ENCODE peak calls at places on chromosomes 3 and 15, in six cellular contexts. E is AG08395, H is NCI-H146, J is NCI-H1105, L is LoVo, Y is NCI-H460. U is an unnamed sample.

GRCh38 chr15:92661961-92662360 is 6.4 kb upstream of the FAM174B start:
- DNase-seq in Y (no peak), J (no peak), H (no peak), L (no peak), E (no peak), U (no peak)

GRCh38 chr15:29690765-29691475 is 131.3 kb downstream of the TJP1 start:
- DNase-seq in E (no peak), L (no peak), H (no peak), Y (no peak), J (no peak), U (peak; percentile 57)

GRCh38 chr3:131361464-131362421 is 19.8 kb upstream of the NUDT16 start:
- DNase-seq in L (peak; percentile 91), E (peak; percentile 36), H (peak; percentile 95), J (peak; percentile 83), Y (peak; percentile 94), U (no peak)

GRCh38 chr3:132713977-132714727 is 8.1 kb downstream of the NPHP3 start:
- DNase-seq in H (no peak), L (no peak), Y (no peak), J (no peak), E (no peak), U (no peak)

GRCh38 chr15:98798375-98798893 is 150.1 kb downstream of the IGF1R start:
- DNase-seq in L (no peak), J (no peak), H (no peak), Y (no peak), E (no peak), U (no peak)

GRCh38 chr3:117736851-117737250 is 1027.3 kb downstream of the TUSC7 start:
- DNase-seq in J (no peak), E (no peak), Y (no peak), H (no peak), L (no peak), U (no peak)

GRCh38 chr3:188327433-188327832 is 173.5 kb downstream of the LPP start:
- DNase-seq in H (no peak), J (no peak), Y (no peak), L (no peak), E (no peak), U (no peak)

GRCh38 chr3:50545781-50546180 is 21.8 kb downstream of the C3orf18 start:
- DNase-seq in Y (no peak), H (no peak), L (no peak), J (no peak), E (no peak), U (no peak)

GRCh38 chr15:68682906-68683490 is 104.2 kb downstream of the CORO2B start:
- DNase-seq in L (no peak), E (no peak), J (no peak), Y (no peak), H (no peak), U (no peak)

GRCh38 chr3:59839810-59840515 is 790.1 kb upstream of the CFAP20DC start:
- DNase-seq in E (no peak), L (no peak), J (no peak), H (no peak), Y (no peak), U (no peak)

GRCh38 chr3:40137586-40138295 is 171.8 kb upstream of the EIF1B start:
- DNase-seq in H (no peak), J (no peak), L (no peak), Y (peak; percentile 38), E (peak; percentile 23), U (peak; percentile 93)

GRCh38 chr3:59775106-59775505 is 725.3 kb upstream of the CFAP20DC start:
- DNase-seq in L (no peak), H (no peak), Y (no peak), J (no peak), E (no peak), U (no peak)

GRCh38 chr15:48507416-48508065 is 138.0 kb downstream of the FBN1 start:
- DNase-seq in J (no peak), H (peak; percentile 25), E (peak; percentile 50), Y (peak; percentile 53), L (peak; percentile 54), U (peak; percentile 44)

GRCh38 chr3:25849641-25850040 is 59.8 kb downstream of the OXSM start:
- DNase-seq in L (no peak), Y (no peak), E (no peak), H (no peak), J (no peak), U (peak; percentile 59)